ENCODE peak calls at places on chromosome 16, in five cellular contexts. V is substantia nigra, N is psoas muscle, G is spleen, J is stomach. X is an unnamed sample.

GRCh38 chr16:12802661-12803060 is 1.0 kb downstream of the CPPED1 start:
- DNase-seq in V (no peak), G (no peak), N (no peak), J (no peak), X (no peak)

GRCh38 chr16:67164599-67165061 is at the start of gene HSF4:
- DNase-seq in N (peak), J (peak), V (peak), G (peak), X (peak)

GRCh38 chr16:62190426-62190825 is 154.2 kb upstream of the CDH8 start:
- DNase-seq in N (no peak), G (no peak), V (no peak), J (no peak), X (no peak)

GRCh38 chr16:19696961-19697360 is 21.1 kb downstream of the KNOP1 start:
- DNase-seq in J (no peak), N (no peak), V (no peak), G (peak), X (no peak)

GRCh38 chr16:28317040-28317880 is 24.9 kb downstream of the SBK1 start:
- DNase-seq in J (peak), V (no peak), N (peak), G (peak), X (no peak)

GRCh38 chr16:66271074-66272060 is 95.1 kb upstream of the CDH5 start:
- DNase-seq in V (no peak), N (no peak), G (no peak), J (no peak), X (no peak)

GRCh38 chr16:3153077-3153368 is 18.2 kb downstream of the ZNF213 start:
- DNase-seq in N (no peak), G (no peak), J (no peak), V (no peak), X (no peak)

GRCh38 chr16:20747030-20747816 is 5.6 kb upstream of the THUMPD1 start:
- DNase-seq in N (no peak), J (no peak), G (no peak), V (no peak), X (no peak)

GRCh38 chr16:67766281-67766680 is 40.1 kb downstream of the RANBP10 start:
- DNase-seq in J (no peak), V (no peak), G (no peak), N (no peak), X (no peak)

GRCh38 chr16:28573738-28574718 is 20.3 kb downstream of the SGF29 start:
- DNase-seq in G (no peak), N (no peak), V (no peak), J (no peak), X (no peak)

GRCh38 chr16:10262377-10263132 is 80.3 kb upstream of the GRIN2A start:
- DNase-seq in V (no peak), N (no peak), G (no peak), J (no peak), X (no peak)

GRCh38 chr16:74608381-74608780 is 1.5 kb upstream of the GLG1 start:
- DNase-seq in V (no peak), G (no peak), J (no peak), N (no peak), X (no peak)

GRCh38 chr16:12942861-12943260 is 41.5 kb downstream of the SHISA9 start:
- DNase-seq in V (no peak), N (no peak), G (no peak), J (no peak), X (no peak)

GRCh38 chr16:83002351-83003334 is 375.9 kb downstream of the CDH13 start:
- DNase-seq in N (no peak), G (no peak), V (no peak), J (no peak), X (no peak)

GRCh38 chr16:69404275-69404805 is 18.5 kb upstream of the TERF2 start:
- DNase-seq in V (no peak), J (peak), G (no peak), N (no peak), X (no peak)

GRCh38 chr16:1655909-1656807 is 21.9 kb upstream of the JPT2 start:
- DNase-seq in N (no peak), V (no peak), J (no peak), G (no peak), X (no peak)

GRCh38 chr16:15435216-15435864 is 952 bp downstream of the BMERB1 start:
- DNase-seq in J (no peak), G (no peak), N (peak), V (no peak), X (peak)

GRCh38 chr16:15494231-15494630 is 59.8 kb downstream of the BMERB1 start:
- DNase-seq in V (no peak), J (no peak), N (no peak), G (no peak), X (peak)

GRCh38 chr16:48574148-48574547 is 35.8 kb downstream of the N4BP1 start:
- DNase-seq in G (no peak), V (no peak), J (no peak), N (no peak), X (no peak)

GRCh38 chr16:55539488-55539887 is 27.0 kb upstream of the CAPNS2 start:
- DNase-seq in N (no peak), V (no peak), G (no peak), J (no peak), X (no peak)

GRCh38 chr16:31455601-31456314 is 3.5 kb upstream of the ARMC5 start:
- DNase-seq in G (no peak), V (no peak), J (no peak), N (no peak), X (no peak)

GRCh38 chr16:29315046-29315445 is 91.5 kb downstream of the NPIPB11 start:
- DNase-seq in N (no peak), G (no peak), V (no peak), J (no peak), X (no peak)

DNA sequence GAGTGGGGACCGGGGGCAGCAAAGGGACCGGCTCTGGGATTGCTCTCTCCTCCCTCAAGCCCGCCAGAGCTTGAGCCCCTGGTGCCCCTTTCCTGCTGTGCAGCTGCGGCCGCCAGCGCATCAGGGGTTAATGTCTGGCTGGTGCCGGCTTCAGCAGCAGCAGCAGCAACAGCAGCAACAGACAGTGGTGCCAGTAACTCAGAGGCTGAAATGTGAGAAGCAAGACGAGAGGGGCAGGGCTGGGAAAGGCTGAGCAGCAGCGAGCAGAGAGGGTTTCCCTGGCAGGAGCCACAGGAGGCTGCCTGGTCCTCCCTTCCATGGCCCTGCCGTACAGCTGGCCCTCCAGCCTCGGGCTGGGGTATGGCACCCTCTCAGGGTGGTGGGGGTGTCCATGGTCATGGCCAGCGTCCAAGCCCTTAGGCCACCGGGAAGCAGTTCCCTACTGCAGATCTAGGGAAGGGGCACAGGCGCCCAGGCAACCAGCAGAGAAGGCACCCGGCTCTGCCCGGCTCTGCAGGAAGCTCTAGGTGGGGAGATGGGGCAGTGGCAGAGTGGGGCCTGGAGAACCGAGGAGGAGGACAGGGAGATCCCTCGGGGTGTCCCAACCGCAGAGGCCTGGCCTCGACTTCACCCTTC is 21.1 kb upstream of the TFAP4 start:
- DNase-seq in N (peak), V (no peak), G (no peak), J (peak), X (peak)
- H3K27ac ChIP-seq in N (peak), V (no peak), G (peak), J (peak), X (peak)

DNA sequence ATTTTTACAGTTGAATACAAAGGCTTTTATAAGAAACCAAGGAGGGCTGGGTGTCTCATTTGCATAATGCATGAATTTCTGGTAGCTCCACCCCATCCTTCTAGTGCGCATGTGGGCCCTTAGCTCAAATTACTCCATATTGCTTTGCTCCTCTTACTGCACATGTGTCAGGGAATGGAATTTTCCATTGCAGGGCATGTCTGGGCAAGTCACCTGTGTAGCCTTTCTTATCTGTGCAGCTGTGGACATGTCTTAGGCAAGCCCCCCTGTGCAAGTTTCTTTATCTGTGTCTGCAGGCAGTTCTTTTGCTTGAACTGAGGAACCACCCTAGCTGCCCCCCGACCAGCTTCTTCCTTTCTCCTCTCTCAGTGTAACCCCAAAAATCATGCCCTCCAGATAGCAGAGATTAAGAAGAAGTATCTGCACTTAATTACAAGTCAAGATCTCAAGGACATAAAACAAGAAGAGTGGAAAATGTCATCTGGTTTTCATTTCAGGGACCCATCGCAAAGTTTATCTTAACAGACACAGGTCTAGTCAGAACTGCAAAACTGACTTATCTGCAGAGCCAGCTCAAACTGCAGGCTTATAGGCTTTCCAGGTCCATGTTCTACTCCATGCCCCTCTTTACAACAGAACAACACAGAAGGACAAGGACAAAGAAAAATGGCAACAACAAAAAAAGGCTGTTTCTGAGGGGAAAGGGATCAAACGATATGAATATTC is 137.9 kb upstream of the HS3ST4 start:
- DNase-seq in J (no peak), N (no peak), G (no peak), V (no peak), X (no peak)
- H3K27ac ChIP-seq in J (no peak), N (no peak), G (no peak), V (no peak), X (no peak)

GRCh38 chr16:56608876-56609462 is 585 bp downstream of the MT2A start:
- DNase-seq in N (peak), J (no peak), V (no peak), G (no peak), X (no peak)

GRCh38 chr16:56609463-56609921 is 1.1 kb downstream of the MT2A start:
- DNase-seq in J (peak), G (peak), N (peak), V (no peak), X (no peak)

GRCh38 chr16:56611281-56611833 is 3.0 kb downstream of the MT2A start:
- DNase-seq in N (peak), J (peak), G (peak), V (no peak), X (peak)

GRCh38 chr16:56610017-56610608 is 1.7 kb downstream of the MT2A start:
- DNase-seq in N (peak), G (peak), J (peak), V (peak), X (peak)

GRCh38 chr16:56610609-56611111 is 2.3 kb downstream of the MT2A start:
- DNase-seq in N (no peak), G (no peak), J (no peak), V (no peak), X (no peak)
- H3K27ac ChIP-seq in N (peak), G (peak), J (peak), V (peak), X (peak)

GRCh38 chr16:85144026-85144915 is 32.0 kb upstream of the CIBAR2 start:
- DNase-seq in V (no peak), N (no peak), J (no peak), G (no peak), X (no peak)
- H3K27ac ChIP-seq in V (no peak), N (peak), J (peak), G (peak), X (no peak)

DNA sequence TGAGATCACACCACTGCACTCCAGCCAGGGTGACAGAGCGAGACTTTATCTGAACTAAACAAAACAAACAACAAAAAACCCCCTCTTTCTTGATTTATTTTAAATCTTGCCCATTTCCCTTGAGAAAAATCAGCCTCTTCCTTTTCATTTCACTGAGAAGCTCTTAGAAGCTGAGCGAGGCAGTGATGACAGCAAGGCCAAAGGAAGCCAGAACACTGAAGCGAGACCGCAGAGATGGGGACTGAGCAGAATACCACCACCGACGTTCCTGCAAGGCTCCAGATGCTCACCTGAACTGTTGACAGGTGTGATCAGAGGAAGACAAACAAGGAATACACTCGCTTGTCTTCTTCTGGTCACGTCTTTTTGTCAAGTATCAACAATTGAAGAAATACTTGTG is 30.5 kb upstream of the IRF8 start:
- DNase-seq in G (no peak), J (no peak), N (no peak), V (no peak), X (no peak)
- H3K27ac ChIP-seq in G (peak), J (no peak), N (no peak), V (no peak), X (no peak)

GRCh38 chr16:64370112-64370511 is 751.8 kb downstream of the CDH11 start:
- DNase-seq in G (no peak), N (no peak), V (no peak), J (no peak), X (no peak)
- H3K27ac ChIP-seq in G (no peak), N (no peak), V (no peak), J (no peak), X (no peak)

GRCh38 chr16:79402920-79403319 is 197.6 kb downstream of the MAF start:
- DNase-seq in J (no peak), N (no peak), G (no peak), V (no peak), X (no peak)
- H3K27ac ChIP-seq in J (no peak), N (no peak), G (no peak), V (no peak), X (no peak)

DNA sequence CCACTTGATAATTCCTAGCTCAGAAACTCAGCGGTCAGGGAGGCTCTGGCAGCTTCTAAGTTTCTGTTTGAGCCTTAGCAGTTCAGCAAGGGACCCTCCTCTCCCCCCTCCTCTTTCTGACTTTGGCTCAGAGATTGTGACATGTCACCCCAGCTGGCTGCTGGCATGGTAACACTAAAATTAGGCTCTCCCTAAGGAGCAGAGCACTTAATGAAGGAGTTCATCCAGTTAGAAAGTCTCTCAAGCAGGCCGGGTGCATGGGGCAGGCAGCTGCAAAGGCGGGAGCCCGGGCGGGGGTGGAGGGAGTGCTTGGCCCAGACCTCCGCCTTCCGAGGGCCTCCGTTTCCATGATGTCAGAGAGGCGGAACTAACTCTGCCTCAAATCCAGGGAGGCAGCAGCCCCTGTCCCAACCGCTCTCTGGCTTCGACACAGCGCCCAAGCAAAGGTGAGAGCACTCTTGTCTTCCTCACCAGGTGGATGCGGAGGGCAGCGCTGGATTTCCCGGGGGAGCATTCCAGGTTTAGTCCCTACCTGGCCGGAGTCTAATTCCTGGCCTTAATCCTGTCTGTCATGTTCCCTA is 128.0 kb upstream of the PLCG2 start:
- DNase-seq in J (peak), G (no peak), V (no peak), N (peak), X (peak)
- H3K27ac ChIP-seq in J (peak), G (peak), V (no peak), N (no peak), X (peak)

GRCh38 chr16:14303654-14304394 is 232.7 kb downstream of the MRTFB start:
- DNase-seq in J (no peak), G (peak), V (no peak), N (peak), X (peak)

GRCh38 chr16:14302399-14303181 is 231.5 kb downstream of the MRTFB start:
- DNase-seq in N (peak), J (no peak), G (peak), V (no peak), X (peak)

GRCh38 chr16:14302031-14302398 is 230.9 kb downstream of the MRTFB start:
- DNase-seq in G (no peak), V (no peak), N (peak), J (peak), X (peak)

GRCh38 chr16:14304891-14305459 is 233.9 kb downstream of the MRTFB start:
- DNase-seq in V (no peak), J (no peak), N (no peak), G (peak), X (no peak)

GRCh38 chr16:14303182-14303618 is 232.1 kb downstream of the MRTFB start:
- DNase-seq in V (no peak), J (no peak), G (no peak), N (no peak), X (no peak)
- H3K27ac ChIP-seq in V (no peak), J (peak), G (no peak), N (peak), X (peak)